ENCODE peak calls at places on chromosomes 6 and 20, in seven cellular contexts. E is cardiac muscle cell, W is astrocyte of the spinal cord, J is heart right ventricle, R is A549, D is psoas muscle, N is left lung. K is an unnamed sample.

GRCh38 chr6:167546611-167547327 is 221.9 kb downstream of the TTLL2 start:
- DNase-seq in E (no peak), W (no peak), J (no peak), R (no peak), D (no peak), N (no peak), K (no peak)

GRCh38 chr6:75745404-75745803 is 3.6 kb upstream of the MYO6 start:
- DNase-seq in E (no peak), W (no peak), J (no peak), R (no peak), D (no peak), N (no peak), K (no peak)

GRCh38 chr6:19399406-19399805 is 437.8 kb upstream of the ID4 start:
- DNase-seq in E (no peak), W (peak), J (no peak), R (no peak), D (no peak), N (no peak), K (no peak)

GRCh38 chr6:47479156-47479541 is 1.6 kb downstream of the CD2AP start:
- DNase-seq in E (no peak), W (peak), J (no peak), R (no peak), D (no peak), N (no peak), K (no peak)

GRCh38 chr20:36836591-36837329 is 39.2 kb upstream of the TLDC2 start:
- DNase-seq in E (peak), W (peak), J (peak), R (peak), D (no peak), N (peak), K (peak)

GRCh38 chr6:35077006-35077712 is 64.0 kb downstream of the TCP11 start:
- DNase-seq in E (no peak), W (no peak), J (no peak), R (no peak), D (no peak), N (no peak), K (peak)

GRCh38 chr6:35736293-35736894 is 438 bp upstream of the ARMC12 start:
- DNase-seq in E (peak), W (peak), J (peak), R (peak), D (peak), N (peak), K (peak)

GRCh38 chr6:7624781-7625710 is 35.0 kb downstream of the SNRNP48 start:
- DNase-seq in E (no peak), W (no peak), J (no peak), R (no peak), D (no peak), N (no peak), K (no peak)

GRCh38 chr20:44746367-44747165 is 901 bp downstream of the KCNK15 start:
- DNase-seq in E (no peak), W (no peak), J (no peak), R (no peak), D (peak), N (no peak), K (no peak)

GRCh38 chr20:59774204-59774641 is 159.2 kb downstream of the SYCP2 start:
- DNase-seq in E (no peak), W (no peak), J (no peak), R (no peak), D (no peak), N (no peak), K (no peak)

GRCh38 chr20:62944184-62944583 is 6.2 kb downstream of the GID8 start:
- DNase-seq in E (no peak), W (no peak), J (no peak), R (no peak), D (no peak), N (no peak), K (no peak)

GRCh38 chr6:143429970-143430369 is 20.5 kb downstream of the ADAT2 start:
- DNase-seq in E (no peak), W (no peak), J (no peak), R (no peak), D (no peak), N (no peak), K (no peak)

GRCh38 chr6:22838346-22838745 is 269.0 kb downstream of the HDGFL1 start:
- DNase-seq in E (no peak), W (peak), J (no peak), R (no peak), D (no peak), N (no peak), K (no peak)

GRCh38 chr6:39430968-39431523 is 108.5 kb upstream of the KCNK16 start:
- DNase-seq in E (peak), W (no peak), J (peak), R (no peak), D (peak), N (peak), K (no peak)

GRCh38 chr6:161353208-161353613 is 79.3 kb upstream of the AGPAT4 start:
- DNase-seq in E (peak), W (no peak), J (no peak), R (peak), D (no peak), N (no peak), K (no peak)

GRCh38 chr20:61257596-61257995 is 5.5 kb downstream of the CDH4 start:
- DNase-seq in E (no peak), W (no peak), J (no peak), R (no peak), D (no peak), N (no peak), K (no peak)

GRCh38 chr6:134938896-134939295 is 11.0 kb downstream of the ALDH8A1 start:
- DNase-seq in E (no peak), W (no peak), J (no peak), R (no peak), D (no peak), N (no peak), K (no peak)

DNA sequence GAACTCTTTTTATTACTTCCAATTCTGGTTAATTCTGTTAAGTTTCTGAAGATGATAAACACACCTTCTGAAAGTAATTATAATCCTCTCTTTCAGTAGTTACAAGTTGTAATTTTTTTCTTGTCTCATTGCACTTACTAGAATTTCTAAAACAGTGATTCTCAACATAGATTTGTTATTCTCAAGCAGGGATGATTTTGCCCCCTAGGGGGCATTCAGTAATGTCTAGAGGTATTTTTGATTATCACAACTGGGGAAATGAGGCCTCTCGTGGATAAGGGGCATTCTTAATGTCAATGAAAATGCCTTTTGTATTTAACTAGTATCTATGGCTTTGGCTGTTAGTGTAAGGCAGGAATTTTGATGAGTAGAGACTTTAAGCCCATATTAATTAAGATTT is 39.4 kb upstream of the MAFB start:
- DNase-seq in E (no peak), W (no peak), J (no peak), R (no peak), D (no peak), N (no peak), K (no peak)
- TF ChIP-seq CTCF in E (peak), W (peak), J (no peak), R (peak), D (no peak), N (no peak), K (peak)

GRCh38 chr20:10034717-10035571 is at the start of gene ANKEF1:
- DNase-seq in E (peak), W (peak), J (peak), R (peak), D (peak), N (peak), K (peak)
- TF ChIP-seq CTCF in E (no peak), W (no peak), J (no peak), R (no peak), D (no peak), N (no peak), K (no peak)

GRCh38 chr6:104284872-104285271 is 574.8 kb downstream of the HACE1 start:
- DNase-seq in E (no peak), W (no peak), J (no peak), R (no peak), D (no peak), N (no peak), K (no peak)

GRCh38 chr6:104286641-104287040 is 573.1 kb downstream of the HACE1 start:
- DNase-seq in E (no peak), W (no peak), J (no peak), R (no peak), D (no peak), N (no peak), K (no peak)

DNA sequence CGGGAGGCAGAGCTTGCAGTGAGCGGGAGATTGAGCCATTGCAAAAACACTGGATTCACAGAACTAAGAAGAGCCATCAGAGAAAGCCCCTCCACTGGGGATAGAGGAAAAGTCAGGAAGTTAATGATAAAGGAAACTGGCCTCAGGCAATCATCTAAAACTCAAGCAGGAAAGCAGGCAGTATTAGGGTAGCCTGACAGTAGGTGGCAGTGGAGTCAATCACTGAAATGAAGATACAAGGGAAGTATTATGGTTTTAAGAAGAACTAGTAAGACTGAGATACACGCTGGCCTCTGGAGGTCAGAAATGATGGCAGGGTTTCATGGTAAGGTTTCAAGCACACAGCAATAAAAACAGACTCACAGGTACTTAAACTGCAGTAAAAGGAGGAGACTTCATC is 578.3 kb downstream of the HACE1 start:
- DNase-seq in E (no peak), W (no peak), J (no peak), R (no peak), D (no peak), N (no peak), K (no peak)
- TF ChIP-seq CTCF in E (no peak), W (no peak), J (no peak), R (no peak), D (no peak), N (no peak), K (no peak)

DNA sequence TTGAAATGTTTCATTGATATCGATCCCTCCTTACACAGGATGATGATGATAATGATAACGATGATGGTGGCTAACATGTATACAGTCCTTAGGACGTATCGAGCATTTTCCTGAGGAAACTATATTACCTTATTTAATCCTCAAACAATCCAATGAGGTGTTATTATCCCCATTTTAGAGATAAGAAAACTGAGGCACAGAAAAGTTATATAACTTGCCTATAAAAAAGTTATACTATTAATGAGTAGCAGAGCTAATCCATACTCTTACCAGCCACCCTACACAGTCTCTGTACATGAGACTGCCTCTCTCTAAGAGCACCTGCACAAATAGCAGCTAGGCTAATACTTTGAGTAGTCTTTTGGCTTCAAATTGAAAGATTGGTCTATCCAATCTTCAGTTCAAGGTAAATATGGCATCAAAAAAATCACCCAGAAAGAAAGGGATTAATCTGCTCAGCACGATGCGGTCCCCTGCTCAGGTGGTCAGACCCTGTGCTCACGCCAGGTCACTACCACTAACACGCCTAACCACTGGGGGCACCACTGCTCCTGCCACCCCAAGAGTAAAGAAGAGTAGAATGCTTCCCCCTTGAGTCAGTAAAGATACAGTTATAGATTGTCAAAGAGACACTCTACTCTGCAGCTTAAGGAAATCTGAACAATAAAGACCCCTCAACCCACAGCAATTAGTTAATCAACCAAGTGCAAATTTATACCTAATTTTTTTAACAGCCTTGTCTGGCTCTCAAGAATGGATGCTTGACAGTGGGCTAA is 15.0 kb downstream of the GABBR1 start:
- DNase-seq in E (no peak), W (no peak), J (no peak), R (peak), D (no peak), N (no peak), K (no peak)
- TF ChIP-seq CTCF in E (peak), W (peak), J (no peak), R (peak), D (no peak), N (no peak), K (no peak)

GRCh38 chr20:13458860-13459451 is 179.8 kb downstream of the TASP1 start:
- DNase-seq in E (peak), W (peak), J (no peak), R (peak), D (no peak), N (no peak), K (no peak)
- TF ChIP-seq CTCF in E (peak), W (peak), J (peak), R (peak), D (peak), N (peak), K (peak)

GRCh38 chr20:7375905-7376304 is 564.4 kb downstream of the HAO1 start:
- DNase-seq in E (peak), W (peak), J (no peak), R (no peak), D (no peak), N (no peak), K (no peak)
- TF ChIP-seq CTCF in E (peak), W (peak), J (peak), R (peak), D (peak), N (peak), K (peak)

DNA sequence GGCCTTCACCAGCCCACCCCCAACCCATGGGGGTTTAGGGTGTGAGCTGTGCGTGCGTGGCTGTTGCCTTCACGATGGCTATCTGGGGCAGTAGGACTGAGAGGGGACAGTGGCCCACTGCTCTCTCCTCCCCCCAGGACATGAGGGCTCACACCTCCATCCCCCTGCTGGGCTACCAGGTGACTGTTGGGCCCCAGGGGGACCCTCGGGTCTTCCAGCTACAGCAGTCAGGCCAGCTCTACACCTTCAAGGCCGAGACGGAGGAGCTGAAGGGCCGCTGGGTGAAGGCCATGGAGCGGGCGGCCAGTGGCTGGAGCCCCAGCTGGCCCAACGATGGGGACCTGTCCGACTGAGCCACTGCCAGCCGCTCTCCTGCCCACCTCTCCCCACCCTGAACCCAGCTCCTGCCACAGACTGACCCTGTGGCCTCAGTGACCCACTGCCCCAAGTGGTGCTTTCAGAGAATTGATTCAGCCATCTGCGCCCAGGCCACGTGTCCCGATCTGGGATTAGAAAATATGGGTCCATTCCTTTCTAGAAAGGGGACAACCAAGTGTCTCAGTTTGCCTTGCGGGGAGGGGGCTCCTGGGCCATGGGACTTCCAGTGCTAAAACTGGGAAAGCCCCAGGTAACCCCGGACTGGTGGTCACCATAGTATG is 22.5 kb downstream of the FGD2 start:
- DNase-seq in E (no peak), W (no peak), J (no peak), R (no peak), D (no peak), N (no peak), K (no peak)
- TF ChIP-seq CTCF in E (no peak), W (no peak), J (no peak), R (no peak), D (no peak), N (no peak), K (no peak)

GRCh38 chr6:69185276-69185675 is 550.2 kb downstream of the ADGRB3 start:
- DNase-seq in E (no peak), W (no peak), J (no peak), R (no peak), D (no peak), N (no peak), K (no peak)

GRCh38 chr6:69181964-69182363 is 546.9 kb downstream of the ADGRB3 start:
- DNase-seq in E (no peak), W (no peak), J (no peak), R (no peak), D (no peak), N (no peak), K (no peak)

GRCh38 chr6:69180361-69181067 is 545.4 kb downstream of the ADGRB3 start:
- DNase-seq in E (no peak), W (no peak), J (no peak), R (no peak), D (no peak), N (no peak), K (no peak)

DNA sequence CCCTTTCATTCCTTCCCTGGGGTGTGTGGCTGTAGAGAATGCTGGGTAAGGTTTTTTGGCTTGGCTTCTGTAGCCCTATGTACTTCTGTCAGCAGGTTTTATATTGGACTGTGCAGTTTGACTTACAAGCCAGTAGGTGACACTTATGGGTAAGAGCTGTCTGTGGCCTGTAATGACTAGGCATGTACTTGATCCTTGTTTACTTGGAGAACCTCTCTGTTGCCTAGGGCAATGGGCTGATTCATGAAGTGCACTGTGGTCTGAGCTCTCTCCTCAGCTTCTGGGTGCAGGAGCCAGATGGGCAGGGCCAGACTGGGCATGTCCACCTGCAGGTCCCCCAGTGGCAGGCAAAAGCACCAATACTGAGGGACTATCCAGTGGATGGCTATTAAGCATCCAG is 544.6 kb downstream of the ADGRB3 start:
- DNase-seq in E (no peak), W (no peak), J (no peak), R (no peak), D (no peak), N (peak), K (no peak)
- TF ChIP-seq CTCF in E (no peak), W (no peak), J (no peak), R (no peak), D (no peak), N (no peak), K (no peak)

GRCh38 chr20:31746068-31746878 is 7.2 kb downstream of the TPX2 start:
- DNase-seq in E (no peak), W (no peak), J (no peak), R (no peak), D (no peak), N (no peak), K (no peak)
- TF ChIP-seq CTCF in E (no peak), W (no peak), J (no peak), R (no peak), D (no peak), N (no peak), K (no peak)

DNA sequence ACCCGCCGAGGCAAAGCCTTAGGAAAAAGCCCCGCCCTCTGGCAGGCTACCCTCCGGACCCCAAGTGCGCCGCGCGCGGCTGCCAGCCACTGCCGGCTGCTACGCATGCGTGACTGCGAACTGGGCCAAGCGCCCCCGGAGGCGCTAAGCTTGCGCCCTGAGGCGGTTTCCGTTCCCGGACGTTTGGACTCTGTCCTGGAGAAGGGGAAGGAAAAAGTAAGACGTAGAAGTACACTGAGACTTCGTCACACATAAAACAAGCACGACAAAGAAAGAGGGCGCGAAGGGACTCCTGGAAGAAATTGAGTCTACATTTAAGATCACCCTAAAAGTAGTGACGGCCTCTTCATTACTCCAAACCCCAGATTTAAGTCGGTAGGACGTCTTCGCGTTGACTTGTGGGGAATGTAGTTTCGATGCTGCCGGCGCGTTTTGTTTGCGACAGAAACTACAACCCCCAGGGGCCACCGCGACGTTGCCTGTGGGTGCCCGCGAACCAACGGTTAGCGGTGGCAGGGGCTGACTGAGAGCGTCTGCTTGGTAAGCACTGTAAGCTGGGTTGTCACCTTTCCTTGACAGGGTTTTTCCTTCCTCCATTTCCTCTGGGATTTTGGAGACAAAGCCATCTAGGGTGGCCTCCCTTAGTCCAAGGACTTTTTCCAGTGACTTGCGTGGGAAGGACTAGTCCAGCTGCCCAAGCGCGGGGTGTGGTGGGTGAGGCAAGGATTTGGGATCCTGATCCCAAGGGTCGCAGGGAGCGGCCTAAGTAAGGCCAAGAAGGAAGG is at the start of gene CEP57L1:
- DNase-seq in E (peak), W (peak), J (peak), R (peak), D (peak), N (peak), K (peak)
- TF ChIP-seq CTCF in E (no peak), W (no peak), J (no peak), R (no peak), D (peak), N (no peak), K (no peak)